ENCODE peak calls at places on chromosomes 16 and 17, in seven cellular contexts. R is fibroblast of lung; F is mammary epithelial cell; D is psoas muscle; H is uterus; S is ovary; W is effector memory CD4-positive, alpha-beta T cell. M is an unnamed sample.

GRCh38 chr17:33120103-33120502 is 128.5 kb downstream of the SPACA3 start:
- DNase-seq in R (no peak), F (no peak), D (no peak), H (no peak), S (no peak), W (no peak), M (no peak)

GRCh38 chr17:15910791-15911190 is 34.1 kb upstream of the ADORA2B start:
- DNase-seq in R (no peak), F (peak; percentile 53), D (no peak), H (no peak), S (no peak), W (no peak), M (no peak)

GRCh38 chr17:28407130-28407973 is 1.3 kb upstream of the SLC46A1 start:
- DNase-seq in R (no peak), F (peak; percentile 97), D (no peak), H (no peak), S (no peak), W (no peak), M (no peak)

GRCh38 chr17:29977836-29978235 is 36.4 kb downstream of the EFCAB5 start:
- DNase-seq in R (peak; percentile 21), F (peak; percentile 47), D (no peak), H (no peak), S (no peak), W (no peak), M (no peak)

GRCh38 chr16:55488306-55488705 is 9.3 kb downstream of the MMP2 start:
- DNase-seq in R (no peak), F (no peak), D (no peak), H (peak; percentile 35), S (no peak), W (no peak), M (no peak)

GRCh38 chr16:81723098-81723723 is 55.9 kb upstream of the PLCG2 start:
- DNase-seq in R (peak; percentile 88), F (peak; percentile 73), D (no peak), H (peak; percentile 50), S (no peak), W (no peak), M (no peak)

GRCh38 chr17:67950945-67951344 is 45.3 kb downstream of the C17orf58 start:
- DNase-seq in R (no peak), F (no peak), D (no peak), H (no peak), S (no peak), W (no peak), M (no peak)

GRCh38 chr16:71449020-71449419 is 7.2 kb upstream of the TLE7 start:
- DNase-seq in R (peak; percentile 9), F (no peak), D (no peak), H (no peak), S (no peak), W (no peak), M (no peak)

GRCh38 chr16:27515874-27516353 is 33.8 kb downstream of the GTF3C1 start:
- DNase-seq in R (no peak), F (peak; percentile 11), D (no peak), H (no peak), S (no peak), W (no peak), M (peak; percentile 49)

GRCh38 chr17:7982171-7982570 is 20.2 kb upstream of the GUCY2D start:
- DNase-seq in R (peak; percentile 65), F (peak; percentile 68), D (no peak), H (no peak), S (no peak), W (no peak), M (no peak)

GRCh38 chr17:43998552-43998951 is 5.9 kb upstream of the NAGS start:
- DNase-seq in R (peak; percentile 57), F (peak; percentile 11), D (no peak), H (no peak), S (no peak), W (no peak), M (no peak)

GRCh38 chr17:82696916-82697807 is 1.3 kb downstream of the RAB40B start:
- DNase-seq in R (no peak), F (no peak), D (no peak), H (no peak), S (peak; percentile 33), W (no peak), M (no peak)

GRCh38 chr16:81997738-81998137 is 13.5 kb downstream of the SDR42E1 start:
- DNase-seq in R (peak; percentile 71), F (peak; percentile 69), D (no peak), H (peak; percentile 45), S (no peak), W (no peak), M (no peak)

GRCh38 chr16:83992624-83993023 is 24.6 kb downstream of the NECAB2 start:
- DNase-seq in R (peak; percentile 69), F (peak; percentile 67), D (no peak), H (peak; percentile 25), S (no peak), W (no peak), M (no peak)

GRCh38 chr16:84952335-84953050 is 58.8 kb downstream of the ZDHHC7 start:
- DNase-seq in R (peak; percentile 89), F (peak; percentile 55), D (peak; percentile 66), H (peak; percentile 89), S (peak; percentile 81), W (peak; percentile 36), M (peak; percentile 67)

DNA sequence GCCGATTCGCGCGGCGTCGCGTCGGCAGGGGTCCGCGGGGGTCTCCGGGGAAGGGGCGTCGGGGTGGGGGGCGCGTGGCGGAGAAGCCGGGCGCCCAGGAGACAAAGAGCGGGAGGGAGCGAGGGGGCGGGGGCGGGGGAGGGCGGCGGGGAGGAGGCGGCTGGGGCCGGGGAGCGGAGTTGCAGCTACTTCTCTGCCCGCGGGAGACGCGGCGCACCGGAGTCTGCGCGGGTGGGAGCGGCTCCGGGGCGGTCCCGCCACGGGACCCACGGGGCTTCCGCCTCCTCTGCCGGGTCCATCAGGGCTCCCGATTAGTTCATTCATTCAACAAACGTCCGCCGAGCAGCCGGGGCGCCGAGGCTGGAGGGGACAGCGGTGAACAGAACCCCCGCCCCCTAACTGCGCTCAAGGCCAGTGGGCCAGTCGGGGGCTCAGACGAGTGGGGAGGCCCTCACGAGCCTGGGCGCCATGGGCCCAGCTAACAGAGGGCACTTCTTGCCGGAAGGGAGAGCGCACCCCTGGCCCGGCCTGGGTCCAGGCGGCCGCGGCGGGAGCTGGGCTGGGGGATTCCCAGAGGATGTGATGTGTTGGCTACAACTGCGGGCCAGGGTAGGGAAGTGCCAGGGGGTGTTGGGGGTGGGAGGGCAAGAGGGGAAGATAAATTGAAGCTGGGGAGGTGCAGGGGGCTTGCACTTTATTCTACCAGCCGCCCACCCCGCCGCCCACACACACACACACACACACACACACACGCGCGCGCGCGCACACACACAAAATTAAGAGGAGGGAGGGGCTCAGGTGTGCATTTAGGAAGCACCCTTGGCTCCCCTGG is at the start of gene SAMD14:
- DNase-seq in R (no peak), F (no peak), D (no peak), H (no peak), S (no peak), W (no peak), M (no peak)
- H3K4me3 ChIP-seq in R (peak within 1 kb of the TSS; percentile 44), F (no peak within 1 kb of the TSS), D (peak within 1 kb of the TSS; percentile 69), H (peak within 1 kb of the TSS; percentile 22), S (peak within 1 kb of the TSS; percentile 32), W (peak within 1 kb of the TSS; percentile 62), M (peak within 1 kb of the TSS; percentile 52)

GRCh38 chr17:76262732-76263344 is 2.3 kb upstream of the UBALD2 start:
- DNase-seq in R (no peak), F (peak; percentile 44), D (peak; percentile 27), H (no peak), S (no peak), W (no peak), M (peak; percentile 69)

GRCh38 chr17:76265624-76266243 is 586 bp downstream of the UBALD2 start:
- DNase-seq in R (peak; percentile 47), F (peak; percentile 35), D (peak; percentile 69), H (no peak), S (peak; percentile 55), W (peak; percentile 41), M (peak; percentile 51)

GRCh38 chr17:76263896-76264295 is 1.3 kb upstream of the UBALD2 start:
- DNase-seq in R (no peak), F (no peak), D (no peak), H (no peak), S (no peak), W (no peak), M (no peak)

GRCh38 chr17:76264755-76265623 is at the start of gene UBALD2:
- DNase-seq in R (peak; percentile 100), F (peak; percentile 100), D (peak; percentile 100), H (peak; percentile 99), S (peak; percentile 97), W (peak; percentile 97), M (peak; percentile 100)

DNA sequence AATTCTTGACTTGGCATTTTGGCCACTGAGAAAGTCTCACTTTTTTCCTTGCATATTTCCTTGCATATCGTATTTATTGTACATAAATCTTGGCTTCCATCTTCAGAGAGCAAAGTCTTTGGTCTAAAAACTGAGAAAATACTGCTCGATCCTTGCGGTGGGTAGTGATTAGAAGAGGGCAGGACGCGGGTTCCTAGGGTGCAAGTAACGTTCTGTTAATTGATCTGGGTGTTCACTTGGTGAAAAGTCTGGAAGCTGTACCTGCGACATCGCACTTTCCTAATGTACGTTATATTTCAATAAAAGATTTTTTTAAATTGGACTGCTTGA is 758 bp upstream of the UBALD2 start:
- DNase-seq in R (no peak), F (no peak), D (no peak), H (no peak), S (no peak), W (no peak), M (no peak)
- H3K4me1 ChIP-seq in R (peaks cover 14% of the 10 kb centered on the region), F (peaks cover 57% of the 10 kb centered on the region), D (peaks cover 57% of the 10 kb centered on the region), H (no peaks in the 10 kb centered on the region), S (peaks cover 5% of the 10 kb centered on the region), W (peaks cover 32% of the 10 kb centered on the region), M (peaks cover 47% of the 10 kb centered on the region)

DNA sequence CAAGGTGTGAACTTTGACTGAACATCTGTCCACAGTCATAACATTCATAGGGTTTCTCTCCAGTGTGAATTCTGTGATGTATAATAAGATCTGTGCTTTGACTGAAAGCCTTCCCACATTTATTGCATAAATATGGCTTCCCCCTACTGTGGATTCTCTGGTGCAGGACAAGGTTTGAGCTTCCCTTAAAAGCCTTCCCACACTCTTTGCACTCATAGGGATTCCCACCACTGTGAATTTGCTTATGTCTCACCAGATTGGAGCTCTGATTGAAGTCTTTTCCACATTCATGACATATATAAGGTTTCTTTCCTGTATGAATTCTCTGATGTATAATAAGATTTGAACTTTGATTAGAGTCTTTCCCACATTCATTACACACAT is 8.3 kb downstream of the ZNF594 start:
- DNase-seq in R (no peak), F (no peak), D (no peak), H (no peak), S (no peak), W (no peak), M (no peak)
- H3K9me3 ChIP-seq in R (peaks cover 6% of the 10 kb centered on the region), F (peaks cover 81% of the 10 kb centered on the region), D (peaks cover 95% of the 10 kb centered on the region), H (peaks cover 4% of the 10 kb centered on the region), S (peaks cover 22% of the 10 kb centered on the region), W (peaks cover 57% of the 10 kb centered on the region), M (peaks cover 78% of the 10 kb centered on the region)

GRCh38 chr17:57902117-57902799 is 52.4 kb upstream of the MRPS23 start:
- DNase-seq in R (no peak), F (no peak), D (no peak), H (no peak), S (no peak), W (no peak), M (no peak)

GRCh38 chr17:57903961-57904360 is 51.3 kb downstream of the CUEDC1 start:
- DNase-seq in R (no peak), F (no peak), D (no peak), H (no peak), S (no peak), W (no peak), M (no peak)

GRCh38 chr17:57905875-57906455 is 49.2 kb downstream of the CUEDC1 start:
- DNase-seq in R (no peak), F (no peak), D (no peak), H (no peak), S (no peak), W (no peak), M (no peak)

GRCh38 chr17:57900991-57901743 is 51.3 kb upstream of the MRPS23 start:
- DNase-seq in R (no peak), F (peak; percentile 89), D (no peak), H (no peak), S (no peak), W (no peak), M (no peak)

GRCh38 chr17:57902800-57903759 is 52.1 kb downstream of the CUEDC1 start:
- DNase-seq in R (peak; percentile 77), F (peak; percentile 97), D (peak; percentile 87), H (peak; percentile 75), S (no peak), W (no peak), M (peak; percentile 84)
- H3K4me3 ChIP-seq in R (no peak overlapping the region), F (no peak overlapping the region), D (no peak overlapping the region), H (no peak overlapping the region), S (no peak overlapping the region), W (no peak overlapping the region), M (no peak overlapping the region)